ENCODE peak calls at places on chromosome 19, in eight cellular contexts. M is adrenal gland, N is kidney, X is mammary epithelial cell, A is osteoblast, T is esophagus squamous epithelium, F is astrocyte of the spinal cord, E is lower lobe of right lung. G is an unnamed sample.

GRCh38 chr19:38543807-38544568 is 73.8 kb downstream of the MAP4K1 start:
- DNase-seq in M (peak), N (peak), X (peak), A (peak), T (no peak), F (peak), E (peak), G (no peak)

GRCh38 chr19:47573076-47574026 is at the start of gene ZNF541:
- DNase-seq in M (peak), N (peak), X (no peak), A (peak), T (no peak), F (peak), E (peak), G (no peak)

GRCh38 chr19:32828643-32829344 is 40.8 kb downstream of the SLC7A9 start:
- DNase-seq in M (no peak), N (no peak), X (no peak), A (peak), T (no peak), F (no peak), E (no peak), G (no peak)

GRCh38 chr19:15196683-15197005 is 4.2 kb downstream of the NOTCH3 start:
- DNase-seq in M (no peak), N (no peak), X (no peak), A (no peak), T (no peak), F (no peak), E (no peak), G (no peak)

GRCh38 chr19:1469936-1470863 is 8.8 kb downstream of the C19orf25 start:
- DNase-seq in M (no peak), N (peak), X (no peak), A (peak), T (no peak), F (no peak), E (peak), G (no peak)

GRCh38 chr19:17235618-17236413 is 9.8 kb downstream of the OCEL1 start:
- DNase-seq in M (peak), N (peak), X (peak), A (peak), T (no peak), F (peak), E (peak), G (peak)

GRCh38 chr19:5691205-5691929 is 1.3 kb downstream of the RPL36 start:
- DNase-seq in M (peak), N (peak), X (peak), A (peak), T (no peak), F (peak), E (peak), G (peak)

GRCh38 chr19:53553865-53554791 is 16.2 kb downstream of the ZNF331 start:
- DNase-seq in M (peak), N (peak), X (peak), A (peak), T (peak), F (peak), E (peak), G (peak)

GRCh38 chr19:29542776-29543175 is 17.0 kb downstream of the VSTM2B start:
- DNase-seq in M (no peak), N (no peak), X (no peak), A (no peak), T (no peak), F (no peak), E (no peak), G (no peak)

GRCh38 chr19:29623726-29624488 is 17.8 kb downstream of the POP4 start:
- DNase-seq in M (no peak), N (peak), X (no peak), A (no peak), T (no peak), F (no peak), E (peak), G (no peak)

GRCh38 chr19:16737909-16738308 is 18.3 kb downstream of the NWD1 start:
- DNase-seq in M (no peak), N (no peak), X (no peak), A (no peak), T (no peak), F (no peak), E (no peak), G (no peak)

GRCh38 chr19:33400856-33401682 is 27.6 kb downstream of the CEBPG start:
- DNase-seq in M (peak), N (peak), X (no peak), A (peak), T (no peak), F (no peak), E (peak), G (no peak)

GRCh38 chr19:2719910-2720776 is 1.0 kb downstream of the DIRAS1 start:
- DNase-seq in M (no peak), N (peak), X (no peak), A (peak), T (no peak), F (no peak), E (peak), G (no peak)

GRCh38 chr19:49315111-49315510 is 9.9 kb downstream of the SLC6A16 start:
- DNase-seq in M (no peak), N (no peak), X (no peak), A (no peak), T (no peak), F (no peak), E (no peak), G (peak)

GRCh38 chr19:58558066-58558622 is at the start of gene UBE2M:
- DNase-seq in M (peak), N (peak), X (no peak), A (no peak), T (no peak), F (peak), E (peak), G (no peak)

GRCh38 chr19:11738746-11739620 is at the start of gene ZNF823:
- DNase-seq in M (peak), N (peak), X (peak), A (peak), T (peak), F (peak), E (peak), G (peak)

GRCh38 chr19:55638864-55639359 is 1.9 kb upstream of the ZNF580 start:
- DNase-seq in M (no peak), N (peak), X (no peak), A (peak), T (no peak), F (no peak), E (no peak), G (no peak)

GRCh38 chr19:18044825-18045304 is 36.9 kb downstream of the ARRDC2 start:
- DNase-seq in M (peak), N (peak), X (peak), A (peak), T (peak), F (peak), E (peak), G (no peak)

GRCh38 chr19:741506-742131 is 9.3 kb upstream of the MISP start:
- DNase-seq in M (no peak), N (no peak), X (no peak), A (no peak), T (no peak), F (no peak), E (no peak), G (no peak)

GRCh38 chr19:34806976-34807860 is 34.2 kb upstream of the ZNF599 start:
- DNase-seq in M (no peak), N (no peak), X (no peak), A (no peak), T (no peak), F (no peak), E (no peak), G (peak)

GRCh38 chr19:15373644-15374043 is 5.9 kb downstream of the AKAP8 start:
- DNase-seq in M (no peak), N (peak), X (no peak), A (peak), T (no peak), F (no peak), E (no peak), G (no peak)

GRCh38 chr19:33472696-33473624 is 48.6 kb downstream of the PEPD start:
- DNase-seq in M (peak), N (no peak), X (peak), A (peak), T (no peak), F (peak), E (peak), G (peak)

GRCh38 chr19:7597689-7598088 is 2.0 kb downstream of the CAMSAP3 start:
- DNase-seq in M (no peak), N (no peak), X (no peak), A (peak), T (no peak), F (no peak), E (no peak), G (no peak)

GRCh38 chr19:39038098-39038497 is 5.7 kb upstream of the FBXO27 start:
- DNase-seq in M (peak), N (no peak), X (peak), A (peak), T (no peak), F (peak), E (no peak), G (no peak)

GRCh38 chr19:41930926-41931592 is 2.8 kb upstream of the ERFL start:
- DNase-seq in M (no peak), N (no peak), X (no peak), A (no peak), T (no peak), F (no peak), E (no peak), G (no peak)

GRCh38 chr19:17739121-17739875 is 12.0 kb upstream of the FCHO1 start:
- DNase-seq in M (no peak), N (no peak), X (no peak), A (peak), T (no peak), F (no peak), E (peak), G (no peak)

GRCh38 chr19:974564-975257 is 9.4 kb upstream of the WDR18 start:
- DNase-seq in M (no peak), N (no peak), X (no peak), A (no peak), T (no peak), F (no peak), E (no peak), G (no peak)

GRCh38 chr19:55809381-55810058 is 22.3 kb downstream of the NLRP11 start:
- DNase-seq in M (peak), N (peak), X (peak), A (no peak), T (peak), F (peak), E (peak), G (peak)

GRCh38 chr19:48739835-48740704 is at the start of gene RASIP1:
- DNase-seq in M (peak), N (peak), X (no peak), A (peak), T (no peak), F (no peak), E (peak), G (no peak)

GRCh38 chr19:1251503-1252220 is 3.3 kb downstream of the MIDN start:
- DNase-seq in M (no peak), N (peak), X (no peak), A (no peak), T (peak), F (peak), E (no peak), G (no peak)

GRCh38 chr19:6065685-6066365 is 44.5 kb downstream of the RFX2 start:
- DNase-seq in M (no peak), N (peak), X (no peak), A (peak), T (no peak), F (peak), E (peak), G (no peak)

GRCh38 chr19:35975608-35976214 is 19.3 kb upstream of the SDHAF1 start:
- DNase-seq in M (no peak), N (no peak), X (no peak), A (no peak), T (no peak), F (peak), E (no peak), G (no peak)

GRCh38 chr19:53659292-53659691 is 27.5 kb downstream of the DPRX start:
- DNase-seq in M (no peak), N (no peak), X (peak), A (no peak), T (no peak), F (no peak), E (no peak), G (no peak)

GRCh38 chr19:15730538-15730937 is 2.7 kb downstream of the OR10H2 start:
- DNase-seq in M (no peak), N (no peak), X (no peak), A (no peak), T (no peak), F (no peak), E (no peak), G (no peak)

GRCh38 chr19:41746593-41747227 is 8.6 kb upstream of the CEACAM6 start:
- DNase-seq in M (peak), N (no peak), X (peak), A (peak), T (no peak), F (peak), E (peak), G (no peak)

GRCh38 chr19:58252102-58252685 is 23.5 kb downstream of the ZNF544 start:
- DNase-seq in M (no peak), N (no peak), X (peak), A (no peak), T (no peak), F (peak), E (no peak), G (no peak)

GRCh38 chr19:42275103-42275502 is 6.1 kb downstream of the CIC start:
- DNase-seq in M (no peak), N (no peak), X (no peak), A (no peak), T (no peak), F (no peak), E (no peak), G (no peak)

GRCh38 chr19:6125571-6125989 is 9.9 kb upstream of the ACSBG2 start:
- DNase-seq in M (peak), N (no peak), X (peak), A (peak), T (no peak), F (peak), E (peak), G (no peak)

GRCh38 chr19:9431475-9431874 is 3.9 kb downstream of the ZNF266 start:
- DNase-seq in M (peak), N (no peak), X (no peak), A (no peak), T (no peak), F (peak), E (no peak), G (no peak)
- TF ChIP-seq CTCF in M (no peak), N (peak), X (peak), A (peak), T (no peak), F (peak), E (peak), G (peak)

GRCh38 chr19:30664358-30665058 is 292.3 kb downstream of the ZNF536 start:
- DNase-seq in M (peak), N (no peak), X (peak), A (no peak), T (no peak), F (no peak), E (no peak), G (peak)
- TF ChIP-seq CTCF in M (peak), N (peak), X (no peak), A (peak), T (no peak), F (peak), E (no peak), G (peak)

GRCh38 chr19:40521276-40521675 is 54.5 kb downstream of the SPTBN4 start:
- DNase-seq in M (no peak), N (no peak), X (no peak), A (no peak), T (no peak), F (peak), E (no peak), G (no peak)
- TF ChIP-seq CTCF in M (no peak), N (no peak), X (no peak), A (peak), T (no peak), F (peak), E (no peak), G (peak)

GRCh38 chr19:43880483-43880882 is 53.4 kb downstream of the ZNF283 start:
- DNase-seq in M (no peak), N (no peak), X (no peak), A (peak), T (no peak), F (no peak), E (no peak), G (no peak)

DNA sequence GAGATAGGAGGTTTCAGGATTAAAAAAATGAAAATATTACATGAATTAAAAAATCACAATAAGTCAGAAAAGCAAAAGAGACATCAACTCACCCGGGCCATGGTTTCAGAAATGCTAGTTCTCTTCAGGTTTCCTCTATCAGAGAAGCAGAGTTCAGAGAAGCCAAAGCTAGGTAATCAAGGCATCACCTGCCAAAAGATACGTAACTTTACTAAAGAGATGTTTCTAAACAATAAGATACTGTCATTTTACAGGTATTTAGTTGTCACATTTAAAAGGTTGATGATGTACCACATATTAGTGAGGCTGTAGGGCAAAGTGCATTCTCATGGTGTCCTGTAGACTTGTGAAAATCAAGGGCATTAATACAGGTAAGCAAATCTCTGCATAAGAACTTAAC is 51.2 kb downstream of the ZNF45 start:
- DNase-seq in M (no peak), N (no peak), X (no peak), A (no peak), T (no peak), F (no peak), E (no peak), G (no peak)
- TF ChIP-seq CTCF in M (no peak), N (no peak), X (no peak), A (no peak), T (no peak), F (no peak), E (no peak), G (no peak)

DNA sequence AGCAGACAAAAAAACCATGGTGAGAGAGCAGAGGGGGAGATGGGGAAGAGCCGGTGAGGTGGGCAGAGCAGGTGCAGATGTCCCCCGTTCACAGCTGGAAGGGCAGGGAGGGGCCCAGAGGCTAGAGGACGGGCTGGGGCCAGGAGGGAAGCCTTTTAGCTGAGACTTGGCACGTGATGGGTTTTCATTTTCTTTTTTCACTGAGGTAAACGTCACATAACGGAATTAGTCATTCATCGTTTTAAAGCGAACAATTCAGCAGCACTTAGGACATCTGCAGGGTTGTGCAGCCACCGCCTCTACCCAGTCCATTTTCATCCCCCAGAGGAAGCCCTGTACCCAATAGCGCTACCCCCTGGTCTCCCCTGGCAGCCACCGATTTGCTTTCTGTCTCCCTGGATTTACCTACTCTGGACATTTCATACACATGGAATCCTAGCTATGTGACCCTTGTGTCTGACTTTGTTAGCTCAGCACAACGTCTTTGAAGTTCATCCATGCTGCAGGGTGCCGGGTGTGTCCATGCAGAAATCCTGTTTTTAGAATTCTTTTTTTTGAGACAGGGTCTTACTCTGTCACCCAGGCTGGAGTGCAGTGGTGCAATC is 16.0 kb upstream of the EMC10 start:
- DNase-seq in M (no peak), N (no peak), X (no peak), A (peak), T (no peak), F (peak), E (no peak), G (no peak)
- TF ChIP-seq CTCF in M (no peak), N (no peak), X (no peak), A (no peak), T (no peak), F (no peak), E (no peak), G (no peak)

DNA sequence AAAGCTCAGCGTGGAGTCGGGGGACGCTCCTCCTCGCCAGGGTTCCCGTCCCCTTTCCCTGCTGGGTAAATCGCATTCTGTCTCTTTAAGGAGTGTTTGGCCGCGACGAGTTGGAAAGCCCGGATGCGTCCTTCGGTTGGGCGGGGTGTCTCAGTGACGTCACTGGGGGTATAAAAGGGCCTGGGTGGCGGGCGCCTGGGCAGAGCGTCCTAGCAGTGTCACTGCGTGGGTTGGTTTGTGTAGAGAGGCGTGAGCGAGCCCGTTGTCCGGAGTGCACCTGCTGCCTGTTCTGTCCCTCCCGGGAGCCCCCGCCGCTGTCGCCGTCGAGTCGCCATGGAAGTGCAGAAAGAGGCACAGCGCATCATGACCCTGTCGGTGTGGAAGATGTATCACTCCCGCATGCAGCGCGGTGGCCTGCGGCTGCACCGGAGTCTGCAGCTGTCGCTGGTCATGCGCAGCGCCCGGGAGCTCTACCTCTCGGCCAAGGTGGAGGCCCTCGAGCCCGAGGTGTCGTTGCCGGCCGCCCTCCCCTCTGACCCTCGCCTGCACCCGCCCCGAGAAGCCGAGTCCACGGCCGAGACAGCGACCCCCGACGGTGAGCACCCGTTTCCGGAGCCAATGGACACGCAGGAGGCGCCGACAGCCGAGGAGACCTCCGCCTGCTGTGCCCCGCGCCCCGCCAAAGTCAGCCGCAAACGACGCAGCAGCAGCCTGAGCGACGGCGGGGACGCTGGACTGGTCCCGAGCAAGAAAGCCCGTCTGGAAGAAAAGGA is 2.8 kb downstream of the IER2 start:
- DNase-seq in M (peak), N (peak), X (peak), A (peak), T (peak), F (peak), E (peak), G (peak)
- TF ChIP-seq CTCF in M (no peak), N (no peak), X (no peak), A (peak), T (no peak), F (no peak), E (no peak), G (peak)

DNA sequence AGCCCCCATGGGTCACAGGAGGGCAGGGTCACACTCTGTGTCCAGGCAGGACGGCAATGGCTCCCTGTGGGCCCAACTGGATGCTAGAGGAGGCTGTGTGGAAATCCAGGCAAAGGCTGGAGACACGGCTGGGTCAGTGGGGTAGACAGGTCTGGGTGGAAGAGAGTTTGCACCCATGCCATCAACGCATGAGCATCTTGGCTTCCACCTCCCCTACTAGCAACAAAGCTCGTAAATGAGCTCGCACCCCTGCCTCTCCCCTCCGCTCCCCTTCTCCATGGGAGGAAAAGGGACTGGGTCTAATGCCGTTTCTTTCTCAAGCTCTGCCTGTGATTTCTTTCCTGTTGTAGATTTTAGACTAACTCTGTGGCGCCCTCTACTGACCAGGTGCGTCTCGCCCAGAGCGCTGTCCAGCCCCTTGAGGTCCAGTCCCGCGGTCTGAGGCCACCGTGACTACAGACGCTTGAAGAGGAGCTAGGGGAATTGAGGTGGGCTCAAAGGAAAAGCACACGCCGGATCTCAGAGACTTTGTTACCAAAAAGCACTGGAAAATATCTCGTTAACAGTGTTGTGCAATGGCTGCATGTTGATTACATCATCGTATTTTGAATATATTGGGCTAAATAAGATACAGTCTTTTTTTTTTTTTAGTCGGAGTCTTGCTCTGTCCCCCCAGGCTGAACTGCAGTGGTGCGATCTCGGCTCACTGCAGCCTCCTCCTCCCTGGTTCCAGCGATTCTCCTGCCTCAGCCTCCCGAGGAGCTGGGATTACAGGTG is 50.7 kb upstream of the USP29 start:
- DNase-seq in M (peak), N (no peak), X (no peak), A (no peak), T (no peak), F (no peak), E (no peak), G (no peak)
- TF ChIP-seq CTCF in M (peak), N (peak), X (no peak), A (no peak), T (no peak), F (no peak), E (peak), G (no peak)

G was measured in osteocyte.